ENCODE peak calls at places on chromosome 19, in four cellular contexts. I is AG09309, R is AG04450, X is GM23338. J is an unnamed sample.

GRCh38 chr19:6718741-6719539 is 1.5 kb downstream of the C3 start:
- DNase-seq in I (no peak), R (no peak), X (peak), J (no peak)

GRCh38 chr19:33471111-33471996 is 50.2 kb downstream of the PEPD start:
- DNase-seq in I (no peak), R (no peak), X (no peak), J (no peak)

GRCh38 chr19:41993612-41994483 is at the start of gene ATP1A3:
- DNase-seq in I (no peak), R (no peak), X (peak), J (no peak)

GRCh38 chr19:29006057-29006735 is 206.8 kb downstream of the UQCRFS1 start:
- DNase-seq in I (peak), R (no peak), X (no peak), J (no peak)

GRCh38 chr19:13537454-13537853 is 31.2 kb upstream of the CACNA1A start:
- DNase-seq in I (no peak), R (no peak), X (peak), J (no peak)

GRCh38 chr19:38557205-38557799 is 60.5 kb downstream of the MAP4K1 start:
- DNase-seq in I (no peak), R (no peak), X (no peak), J (no peak)

GRCh38 chr19:28727133-28727834 is 485.7 kb downstream of the UQCRFS1 start:
- DNase-seq in I (no peak), R (no peak), X (peak), J (no peak)

GRCh38 chr19:17719730-17720486 is 628 bp downstream of the MAP1S start:
- DNase-seq in I (no peak), R (no peak), X (peak), J (no peak)

GRCh38 chr19:42074513-42075363 is 1.2 kb upstream of the ZNF574 start:
- DNase-seq in I (no peak), R (no peak), X (peak), J (no peak)

GRCh38 chr19:16197188-16197621 is 506 bp upstream of the AP1M1 start:
- DNase-seq in I (peak), R (peak), X (no peak), J (no peak)

GRCh38 chr19:48934837-48935236 is 1.3 kb downstream of the DHDH start:
- DNase-seq in I (no peak), R (no peak), X (peak), J (no peak)

GRCh38 chr19:3852614-3853254 is 16.1 kb downstream of the ZFR2 start:
- DNase-seq in I (no peak), R (no peak), X (no peak), J (peak)

GRCh38 chr19:35742121-35742724 is at the start of gene IGFLR1:
- DNase-seq in I (no peak), R (no peak), X (no peak), J (no peak)
- H3K4me3 ChIP-seq in I (no peak), R (no peak), X (peak), J (peak)

GRCh38 chr19:5591476-5591875 is 23.7 kb upstream of the TINCR start:
- DNase-seq in I (no peak), R (no peak), X (no peak), J (no peak)
- TF ChIP-seq CTCF in I (no peak), R (no peak), X (no peak), J (no peak)

GRCh38 chr19:47094557-47095517 is 18.7 kb downstream of the ZC3H4 start:
- DNase-seq in I (no peak), R (no peak), X (no peak), J (no peak)

GRCh38 chr19:47093841-47094240 is 19.7 kb downstream of the ZC3H4 start:
- DNase-seq in I (no peak), R (no peak), X (no peak), J (no peak)

GRCh38 chr19:47097396-47098217 is 16.0 kb downstream of the ZC3H4 start:
- DNase-seq in I (no peak), R (no peak), X (no peak), J (no peak)

GRCh38 chr19:47096721-47097120 is 16.9 kb downstream of the ZC3H4 start:
- DNase-seq in I (no peak), R (no peak), X (no peak), J (no peak)

GRCh38 chr19:47095707-47096704 is 17.6 kb downstream of the ZC3H4 start:
- DNase-seq in I (peak), R (no peak), X (peak), J (no peak)
- H3K4me3 ChIP-seq in I (no peak), R (no peak), X (no peak), J (no peak)

DNA sequence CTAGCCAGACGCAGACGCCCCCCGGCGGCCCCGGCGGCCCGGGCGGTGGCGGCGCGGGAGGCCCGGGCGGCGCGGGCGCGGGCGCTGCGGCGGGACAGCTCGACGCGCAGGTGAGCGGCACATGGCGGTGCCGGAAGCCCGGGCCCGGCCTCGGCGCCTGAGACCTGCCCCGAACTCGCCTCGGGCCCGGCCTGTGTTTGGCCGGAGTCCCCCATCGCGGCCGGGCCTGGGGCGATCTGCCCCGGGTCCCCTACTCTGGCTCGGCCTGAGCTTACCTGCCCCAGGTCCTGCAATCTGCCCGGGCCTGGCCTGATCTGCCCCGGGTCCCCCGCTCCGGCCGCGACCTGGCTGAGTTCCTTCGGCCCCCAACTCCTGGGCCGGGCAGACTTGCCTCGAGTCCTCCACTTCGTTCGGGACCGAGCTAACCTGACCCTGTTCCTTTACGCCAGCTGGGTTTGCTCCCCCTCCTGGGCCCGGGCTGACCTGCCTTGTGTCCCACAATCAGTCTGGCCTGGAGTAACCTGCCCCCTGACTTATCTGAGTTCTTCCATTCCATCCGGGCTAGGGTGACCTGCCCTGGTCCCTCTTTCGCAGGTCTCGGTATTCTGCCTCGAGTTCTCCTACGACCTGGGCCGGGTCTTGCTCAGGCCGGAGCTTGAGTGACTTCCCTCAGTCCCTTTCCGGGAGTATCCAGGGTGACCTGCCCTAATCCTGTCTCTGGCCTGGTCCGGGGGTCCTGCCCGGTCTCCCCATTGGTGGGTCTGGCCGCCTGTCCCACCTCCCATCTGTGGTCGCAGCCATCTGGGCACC is 777 bp downstream of the UPF1 start:
- DNase-seq in I (no peak), R (no peak), X (peak), J (no peak)
- TF ChIP-seq CTCF in I (peak), R (peak), X (peak), J (peak)

GRCh38 chr19:30069535-30070197 is 127.6 kb downstream of the URI1 start:
- DNase-seq in I (no peak), R (no peak), X (no peak), J (no peak)
- H3K4me3 ChIP-seq in I (no peak), R (no peak), X (no peak), J (no peak)

GRCh38 chr19:34774857-34775256 is 1.8 kb upstream of the ZNF599 start:
- DNase-seq in I (no peak), R (no peak), X (no peak), J (no peak)
- TF ChIP-seq CTCF in I (no peak), R (no peak), X (no peak), J (no peak)

GRCh38 chr19:55657004-55657747 is 2.3 kb downstream of the U2AF2 start:
- DNase-seq in I (no peak), R (no peak), X (no peak), J (no peak)
- H3K4me3 ChIP-seq in I (peak), R (peak), X (peak), J (peak)

GRCh38 chr19:52566588-52566987 is 3.5 kb upstream of the ZNF701 start:
- DNase-seq in I (no peak), R (peak), X (no peak), J (no peak)

GRCh38 chr19:52566121-52566520 is 4.0 kb upstream of the ZNF701 start:
- DNase-seq in I (no peak), R (no peak), X (peak), J (no peak)

GRCh38 chr19:52567921-52568320 is 2.2 kb upstream of the ZNF701 start:
- DNase-seq in I (no peak), R (no peak), X (no peak), J (no peak)

GRCh38 chr19:52570005-52570861 is at the start of gene ZNF701:
- DNase-seq in I (peak), R (peak), X (peak), J (peak)
- TF ChIP-seq CTCF in I (no peak), R (peak), X (no peak), J (peak)

GRCh38 chr19:8090932-8091331 is 38.4 kb downstream of the CCL25 start:
- DNase-seq in I (no peak), R (no peak), X (no peak), J (no peak)
- H3K4me3 ChIP-seq in I (no peak), R (no peak), X (no peak), J (no peak)

J was measured in epithelial cell of proximal tubule.